ENCODE peak calls at places on chromosomes 4 and X, in seven cellular contexts. B is suprapubic skin; W is breast epithelium; E is GM20000; O is activated CD8-positive, alpha-beta T cell treated with anti-CD3 and anti-CD28 coated beads for 36 hours; F is esophagus squamous epithelium; D is cardiac muscle cell. Q is an unnamed sample.

GRCh38 chr4:37757121-37757520 is 69.4 kb upstream of the PGM2 start:
- DNase-seq in B (no peak), E (no peak), F (no peak), D (no peak), O (no peak), W (no peak), Q (no peak)

GRCh38 chrX:53073115-53073581 is 9.0 kb upstream of the TSPYL2 start:
- DNase-seq in O (no peak), B (peak), W (no peak), D (no peak), F (no peak), E (no peak), Q (no peak)

GRCh38 chrX:44303119-44303518 is 40.4 kb downstream of the EFHC2 start:
- DNase-seq in F (no peak), E (no peak), W (no peak), O (no peak), D (no peak), B (no peak), Q (no peak)

GRCh38 chr4:13547563-13548041 is 3.3 kb upstream of the NKX3-2 start:
- DNase-seq in B (no peak), O (peak), W (no peak), D (peak), E (peak), F (no peak), Q (no peak)

GRCh38 chr4:8281519-8282133 is 12.1 kb downstream of the HTRA3 start:
- DNase-seq in B (peak), W (peak), F (no peak), E (no peak), D (no peak), O (no peak), Q (no peak)

GRCh38 chrX:49165901-49166881 is 3.6 kb downstream of the MAGIX start:
- DNase-seq in O (peak), W (peak), D (peak), E (peak), F (peak), B (peak), Q (peak)

GRCh38 chr4:98929341-98930267 is 671 bp upstream of the EIF4E start:
- DNase-seq in W (peak), F (no peak), D (no peak), B (peak), O (peak), E (peak), Q (peak)

GRCh38 chr4:89055157-89056080 is 1.6 kb downstream of the FAM13A start:
- DNase-seq in W (no peak), O (no peak), B (no peak), F (no peak), D (peak), E (no peak), Q (no peak)

GRCh38 chr4:183099537-183100297 is 660 bp downstream of the WWC2 start:
- DNase-seq in E (peak), D (peak), F (no peak), W (no peak), O (peak), B (peak), Q (no peak)

GRCh38 chr4:42473071-42473684 is 75.9 kb downstream of the SHISA3 start:
- DNase-seq in F (no peak), B (no peak), W (no peak), O (no peak), E (no peak), D (no peak), Q (no peak)

GRCh38 chrX:6849711-6850415 is 297.6 kb upstream of the STS start:
- DNase-seq in D (peak), F (no peak), W (no peak), O (no peak), B (no peak), E (no peak), Q (no peak)

GRCh38 chr4:1874207-1874606 is 3.0 kb downstream of the NSD2 start:
- DNase-seq in B (no peak), F (no peak), D (no peak), O (no peak), E (no peak), W (no peak), Q (no peak)

DNA sequence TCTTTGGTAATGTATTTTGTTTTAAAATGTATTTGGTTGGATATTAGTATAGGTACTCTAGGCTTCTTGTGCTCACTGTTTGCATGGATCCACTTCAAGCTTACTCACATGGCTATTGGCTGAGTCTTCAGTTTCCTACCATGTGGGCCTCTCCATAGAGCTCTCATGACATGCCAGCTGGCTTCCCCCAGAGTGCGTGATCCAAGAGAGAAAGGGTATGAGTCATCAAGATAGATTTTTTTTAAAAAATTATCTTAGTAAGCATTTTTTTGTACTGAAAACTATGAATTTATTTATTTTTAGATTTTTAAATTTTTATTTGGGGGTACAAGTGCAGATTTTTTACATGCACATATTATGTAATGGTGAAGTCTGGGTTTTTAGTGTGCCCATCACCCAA is 219.1 kb upstream of the AMOT start:
- DNase-seq in B (no peak), F (no peak), W (no peak), D (no peak), E (no peak), O (no peak), Q (no peak)
- TF ChIP-seq CTCF in B (no peak), F (no peak), W (no peak), D (no peak), E (no peak), O (no peak), Q (no peak)

GRCh38 chrX:131801911-131802310 is 221.2 kb upstream of the STK26 start:
- DNase-seq in F (no peak), E (no peak), D (no peak), O (no peak), W (no peak), B (no peak), Q (no peak)

GRCh38 chrX:131801066-131801465 is 222.0 kb upstream of the STK26 start:
- DNase-seq in B (no peak), F (no peak), E (no peak), O (no peak), W (no peak), D (no peak), Q (no peak)

DNA sequence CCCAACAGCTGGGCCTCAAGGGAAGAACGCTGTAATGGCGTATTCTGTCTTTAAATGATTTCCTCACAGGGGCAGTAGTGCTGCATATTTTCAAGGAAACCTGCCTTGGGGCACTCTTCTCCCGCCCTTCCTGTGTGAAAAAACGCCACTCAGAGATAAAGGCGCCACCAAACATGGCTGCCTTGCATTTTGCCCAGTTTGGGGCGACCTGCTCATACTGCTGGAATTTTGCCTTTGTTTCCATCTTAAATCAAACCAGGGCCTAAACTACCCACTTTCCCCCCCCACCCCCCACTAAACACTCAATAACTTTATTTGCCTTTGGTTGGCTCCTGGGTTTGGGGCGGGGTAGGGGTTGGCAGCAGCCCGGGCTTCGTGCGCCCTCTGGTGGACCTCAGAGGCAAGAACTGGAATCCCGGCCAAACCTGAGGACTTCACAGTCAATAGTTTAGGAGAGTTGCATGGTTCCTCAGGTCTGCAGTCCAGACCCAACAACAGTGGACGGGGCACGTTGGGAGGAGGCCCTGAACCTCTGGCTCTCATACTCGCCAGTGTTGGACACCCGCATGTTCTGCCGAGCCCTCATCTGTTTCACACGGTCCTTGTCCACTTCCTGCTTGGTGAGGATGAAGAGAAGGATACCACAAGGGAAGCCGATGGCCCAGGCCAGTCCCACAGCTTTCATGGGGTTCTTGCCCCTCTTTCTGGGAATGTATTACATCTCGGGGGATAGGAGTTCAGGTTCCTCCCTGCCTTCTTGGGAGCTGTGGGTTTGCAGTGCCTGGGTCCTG is 220.1 kb upstream of the STK26 start:
- DNase-seq in D (no peak), F (peak), B (no peak), O (peak), W (peak), E (no peak), Q (peak)
- TF ChIP-seq CTCF in D (no peak), F (no peak), B (no peak), O (no peak), W (no peak), E (no peak), Q (no peak)

DNA sequence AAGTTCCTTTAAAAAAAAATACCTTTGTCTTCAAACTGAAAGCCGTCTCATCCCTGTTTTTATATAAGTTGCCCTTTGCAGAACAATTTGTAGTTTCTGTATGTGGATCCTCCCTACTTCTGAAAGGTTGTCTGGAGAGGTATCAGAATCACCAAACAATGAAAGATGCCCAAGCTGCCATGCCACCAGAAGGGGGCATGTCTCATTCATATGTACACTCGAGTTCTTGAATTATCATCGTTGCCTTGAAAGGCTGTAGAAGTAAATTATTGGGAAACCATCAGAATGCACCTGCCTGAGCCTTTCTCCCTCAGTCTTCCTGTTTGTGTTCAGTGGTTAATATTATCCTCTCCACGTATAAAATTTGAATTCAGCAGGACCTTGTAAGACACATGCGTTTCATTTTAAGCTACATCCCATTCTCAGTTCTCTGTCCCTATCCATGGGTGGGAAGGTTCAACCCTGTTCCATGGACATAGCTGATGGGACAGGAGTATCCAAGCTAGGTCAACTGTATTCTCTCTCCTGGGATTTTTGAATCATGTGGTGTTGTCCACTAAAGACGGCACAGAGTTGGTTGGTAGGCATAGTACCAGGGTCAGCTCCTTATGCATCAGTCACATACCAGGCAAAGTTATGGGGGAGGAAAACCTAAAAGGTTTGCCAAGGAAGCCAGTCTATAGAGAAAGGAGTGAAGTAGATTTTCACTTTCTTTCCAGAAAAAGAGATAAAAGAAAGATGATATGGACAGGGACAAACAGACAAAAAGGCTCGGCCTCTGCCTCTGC is 24.0 kb downstream of the GALNT7 start:
- DNase-seq in W (no peak), E (no peak), O (peak), F (no peak), D (no peak), B (no peak), Q (no peak)
- TF ChIP-seq CTCF in W (no peak), E (no peak), O (no peak), F (no peak), D (no peak), B (no peak), Q (peak)

GRCh38 chrX:104641176-104641575 is 75.2 kb downstream of the IL1RAPL2 start:
- DNase-seq in E (no peak), B (no peak), D (no peak), F (no peak), O (no peak), W (no peak), Q (no peak)
- TF ChIP-seq CTCF in E (no peak), B (no peak), D (no peak), F (no peak), O (no peak), W (no peak), Q (no peak)

GRCh38 chr4:170083546-170083945 is 6.2 kb downstream of the AADAT start:
- DNase-seq in B (no peak), W (no peak), D (no peak), F (no peak), O (no peak), E (no peak), Q (no peak)
- TF ChIP-seq CTCF in B (no peak), W (no peak), D (no peak), F (no peak), O (no peak), E (no peak), Q (no peak)

DNA sequence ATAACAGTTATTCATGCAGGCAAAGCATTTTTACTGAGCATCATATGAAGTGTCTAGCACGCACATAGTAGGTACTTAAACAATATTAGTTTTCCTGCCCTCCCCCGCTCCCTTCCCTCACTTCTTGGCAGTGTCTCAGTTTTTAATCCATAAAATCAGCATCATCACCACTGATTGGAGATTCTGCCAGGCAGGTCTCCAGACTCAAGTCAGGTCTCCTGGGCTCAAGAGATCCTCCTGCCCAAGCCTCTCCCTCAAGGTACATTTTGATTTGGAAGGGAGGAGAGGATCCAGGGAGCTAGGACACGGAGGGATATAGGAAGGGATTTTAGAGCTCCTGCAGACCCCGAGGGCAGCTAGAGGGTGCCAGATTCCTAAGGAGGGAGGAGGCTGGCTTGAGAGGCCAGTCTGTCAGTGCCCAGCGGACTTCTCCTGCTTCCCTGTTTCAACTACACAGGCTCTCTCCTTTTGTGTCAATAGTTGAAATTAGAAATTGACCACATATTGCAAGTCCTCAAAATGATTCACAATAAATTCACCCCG is 4.4 kb upstream of the FAT1 start:
- DNase-seq in D (peak), W (no peak), B (no peak), O (no peak), F (no peak), E (no peak), Q (no peak)
- TF ChIP-seq CTCF in D (no peak), W (no peak), B (no peak), O (no peak), F (no peak), E (no peak), Q (no peak)